ENCODE peak calls at places on chromosomes 1 and 21, in six cellular contexts. One of them, this sample, is unnamed.

GRCh38 chr1:209815495-209815894 is 9.6 kb upstream of the IRF6 start:
- ATAC-seq in IMR-90: no peak
- ATAC-seq in effector memory CD8-positive, alpha-beta T cell: no peak
- ATAC-seq in activated CD8-positive, alpha-beta T cell treated with anti-CD3 and anti-CD28 coated beads for 36 hours: no peak
- ATAC-seq in CD4-positive, CD25-positive, alpha-beta regulatory T cell: no peak
- ATAC-seq in T-helper 17 cell: peak
- ATAC-seq in this sample: no peak

GRCh38 chr21:44384968-44385367 is 31.5 kb downstream of the TRPM2 start:
- ATAC-seq in effector memory CD8-positive, alpha-beta T cell: no peak
- ATAC-seq in activated CD8-positive, alpha-beta T cell treated with anti-CD3 and anti-CD28 coated beads for 36 hours: no peak
- ATAC-seq in IMR-90: no peak
- ATAC-seq in CD4-positive, CD25-positive, alpha-beta regulatory T cell: no peak
- ATAC-seq in T-helper 17 cell: no peak
- ATAC-seq in this sample: no peak

GRCh38 chr1:59141267-59141863 is 155.5 kb upstream of the FGGY start:
- ATAC-seq in activated CD8-positive, alpha-beta T cell treated with anti-CD3 and anti-CD28 coated beads for 36 hours: no peak
- ATAC-seq in T-helper 17 cell: no peak
- ATAC-seq in CD4-positive, CD25-positive, alpha-beta regulatory T cell: no peak
- ATAC-seq in IMR-90: no peak
- ATAC-seq in effector memory CD8-positive, alpha-beta T cell: no peak
- ATAC-seq in this sample: no peak

GRCh38 chr1:187909382-187909781 is 1080.6 kb downstream of the PLA2G4A start:
- ATAC-seq in T-helper 17 cell: no peak
- ATAC-seq in activated CD8-positive, alpha-beta T cell treated with anti-CD3 and anti-CD28 coated beads for 36 hours: no peak
- ATAC-seq in CD4-positive, CD25-positive, alpha-beta regulatory T cell: no peak
- ATAC-seq in IMR-90: no peak
- ATAC-seq in effector memory CD8-positive, alpha-beta T cell: no peak
- ATAC-seq in this sample: no peak

GRCh38 chr1:39332828-39333227 is 128.3 kb downstream of the MACF1 start:
- ATAC-seq in CD4-positive, CD25-positive, alpha-beta regulatory T cell: no peak
- ATAC-seq in activated CD8-positive, alpha-beta T cell treated with anti-CD3 and anti-CD28 coated beads for 36 hours: no peak
- ATAC-seq in effector memory CD8-positive, alpha-beta T cell: peak
- ATAC-seq in T-helper 17 cell: no peak
- ATAC-seq in IMR-90: no peak
- ATAC-seq in this sample: no peak

GRCh38 chr1:14875781-14876564 is 277.5 kb downstream of the KAZN start:
- ATAC-seq in effector memory CD8-positive, alpha-beta T cell: no peak
- ATAC-seq in T-helper 17 cell: no peak
- ATAC-seq in IMR-90: no peak
- ATAC-seq in CD4-positive, CD25-positive, alpha-beta regulatory T cell: no peak
- ATAC-seq in activated CD8-positive, alpha-beta T cell treated with anti-CD3 and anti-CD28 coated beads for 36 hours: no peak
- ATAC-seq in this sample: no peak

GRCh38 chr1:226322986-226323385 is 14.0 kb upstream of the LIN9 start:
- ATAC-seq in CD4-positive, CD25-positive, alpha-beta regulatory T cell: no peak
- ATAC-seq in T-helper 17 cell: no peak
- ATAC-seq in activated CD8-positive, alpha-beta T cell treated with anti-CD3 and anti-CD28 coated beads for 36 hours: no peak
- ATAC-seq in IMR-90: no peak
- ATAC-seq in effector memory CD8-positive, alpha-beta T cell: no peak
- ATAC-seq in this sample: no peak

GRCh38 chr1:19149736-19150135 is 60.3 kb downstream of the UBR4 start:
- ATAC-seq in CD4-positive, CD25-positive, alpha-beta regulatory T cell: no peak
- ATAC-seq in T-helper 17 cell: no peak
- ATAC-seq in effector memory CD8-positive, alpha-beta T cell: no peak
- ATAC-seq in IMR-90: no peak
- ATAC-seq in activated CD8-positive, alpha-beta T cell treated with anti-CD3 and anti-CD28 coated beads for 36 hours: no peak
- ATAC-seq in this sample: no peak

GRCh38 chr1:63730211-63730610 is 43.6 kb upstream of the ROR1 start:
- ATAC-seq in effector memory CD8-positive, alpha-beta T cell: no peak
- ATAC-seq in T-helper 17 cell: no peak
- ATAC-seq in activated CD8-positive, alpha-beta T cell treated with anti-CD3 and anti-CD28 coated beads for 36 hours: no peak
- ATAC-seq in CD4-positive, CD25-positive, alpha-beta regulatory T cell: no peak
- ATAC-seq in IMR-90: no peak
- ATAC-seq in this sample: peak

GRCh38 chr1:46072975-46073374 is 59.5 kb downstream of the PIK3R3 start:
- ATAC-seq in T-helper 17 cell: no peak
- ATAC-seq in CD4-positive, CD25-positive, alpha-beta regulatory T cell: no peak
- ATAC-seq in IMR-90: no peak
- ATAC-seq in activated CD8-positive, alpha-beta T cell treated with anti-CD3 and anti-CD28 coated beads for 36 hours: no peak
- ATAC-seq in effector memory CD8-positive, alpha-beta T cell: no peak
- ATAC-seq in this sample: no peak

GRCh38 chr21:38261851-38262250 is 5.1 kb downstream of the KCNJ15 start:
- ATAC-seq in IMR-90: no peak
- ATAC-seq in T-helper 17 cell: no peak
- ATAC-seq in effector memory CD8-positive, alpha-beta T cell: no peak
- ATAC-seq in CD4-positive, CD25-positive, alpha-beta regulatory T cell: no peak
- ATAC-seq in activated CD8-positive, alpha-beta T cell treated with anti-CD3 and anti-CD28 coated beads for 36 hours: no peak
- ATAC-seq in this sample: no peak

GRCh38 chr1:36251794-36252481 is 27.7 kb downstream of the THRAP3 start:
- ATAC-seq in activated CD8-positive, alpha-beta T cell treated with anti-CD3 and anti-CD28 coated beads for 36 hours: no peak
- ATAC-seq in T-helper 17 cell: no peak
- ATAC-seq in effector memory CD8-positive, alpha-beta T cell: no peak
- ATAC-seq in CD4-positive, CD25-positive, alpha-beta regulatory T cell: no peak
- ATAC-seq in IMR-90: peak
- ATAC-seq in this sample: no peak

GRCh38 chr21:34128124-34128523 is 54.7 kb downstream of the MRPS6 start:
- ATAC-seq in CD4-positive, CD25-positive, alpha-beta regulatory T cell: no peak
- ATAC-seq in effector memory CD8-positive, alpha-beta T cell: no peak
- ATAC-seq in T-helper 17 cell: no peak
- ATAC-seq in IMR-90: no peak
- ATAC-seq in activated CD8-positive, alpha-beta T cell treated with anti-CD3 and anti-CD28 coated beads for 36 hours: no peak
- ATAC-seq in this sample: no peak

GRCh38 chr1:194068444-194069167 is 882.2 kb upstream of the B3GALT2 start:
- ATAC-seq in IMR-90: no peak
- ATAC-seq in CD4-positive, CD25-positive, alpha-beta regulatory T cell: no peak
- ATAC-seq in T-helper 17 cell: no peak
- ATAC-seq in effector memory CD8-positive, alpha-beta T cell: no peak
- ATAC-seq in activated CD8-positive, alpha-beta T cell treated with anti-CD3 and anti-CD28 coated beads for 36 hours: no peak
- ATAC-seq in this sample: no peak

GRCh38 chr1:198701250-198701649 is 62.4 kb downstream of the PTPRC start:
- ATAC-seq in CD4-positive, CD25-positive, alpha-beta regulatory T cell: no peak
- ATAC-seq in effector memory CD8-positive, alpha-beta T cell: no peak
- ATAC-seq in IMR-90: peak
- ATAC-seq in activated CD8-positive, alpha-beta T cell treated with anti-CD3 and anti-CD28 coated beads for 36 hours: peak
- ATAC-seq in T-helper 17 cell: no peak
- ATAC-seq in this sample: peak

GRCh38 chr1:147641291-147641690 is 29.0 kb downstream of the ACP6 start:
- ATAC-seq in activated CD8-positive, alpha-beta T cell treated with anti-CD3 and anti-CD28 coated beads for 36 hours: no peak
- ATAC-seq in CD4-positive, CD25-positive, alpha-beta regulatory T cell: no peak
- ATAC-seq in IMR-90: no peak
- ATAC-seq in effector memory CD8-positive, alpha-beta T cell: no peak
- ATAC-seq in T-helper 17 cell: no peak
- ATAC-seq in this sample: no peak

GRCh38 chr1:206672844-206673758 is 11.6 kb upstream of the MAPKAPK2 start:
- ATAC-seq in IMR-90: no peak
- ATAC-seq in CD4-positive, CD25-positive, alpha-beta regulatory T cell: no peak
- ATAC-seq in T-helper 17 cell: no peak
- ATAC-seq in effector memory CD8-positive, alpha-beta T cell: no peak
- ATAC-seq in activated CD8-positive, alpha-beta T cell treated with anti-CD3 and anti-CD28 coated beads for 36 hours: no peak
- ATAC-seq in this sample: no peak

GRCh38 chr1:115402753-115403184 is 64.7 kb upstream of the NGF start:
- ATAC-seq in activated CD8-positive, alpha-beta T cell treated with anti-CD3 and anti-CD28 coated beads for 36 hours: no peak
- ATAC-seq in effector memory CD8-positive, alpha-beta T cell: no peak
- ATAC-seq in T-helper 17 cell: no peak
- ATAC-seq in CD4-positive, CD25-positive, alpha-beta regulatory T cell: no peak
- ATAC-seq in IMR-90: no peak
- ATAC-seq in this sample: no peak

GRCh38 chr1:9426291-9426711 is 113.0 kb upstream of the SLC25A33 start:
- ATAC-seq in effector memory CD8-positive, alpha-beta T cell: peak
- ATAC-seq in activated CD8-positive, alpha-beta T cell treated with anti-CD3 and anti-CD28 coated beads for 36 hours: peak
- ATAC-seq in CD4-positive, CD25-positive, alpha-beta regulatory T cell: peak
- ATAC-seq in T-helper 17 cell: peak
- ATAC-seq in IMR-90: no peak
- ATAC-seq in this sample: no peak

GRCh38 chr1:17012775-17013501 is 1.2 kb upstream of the ATP13A2 start:
- ATAC-seq in CD4-positive, CD25-positive, alpha-beta regulatory T cell: no peak
- ATAC-seq in activated CD8-positive, alpha-beta T cell treated with anti-CD3 and anti-CD28 coated beads for 36 hours: no peak
- ATAC-seq in T-helper 17 cell: no peak
- ATAC-seq in IMR-90: no peak
- ATAC-seq in effector memory CD8-positive, alpha-beta T cell: no peak
- ATAC-seq in this sample: no peak

GRCh38 chr1:230857077-230857476 is 11.2 kb downstream of the C1orf198 start:
- ATAC-seq in activated CD8-positive, alpha-beta T cell treated with anti-CD3 and anti-CD28 coated beads for 36 hours: no peak
- ATAC-seq in IMR-90: peak
- ATAC-seq in CD4-positive, CD25-positive, alpha-beta regulatory T cell: no peak
- ATAC-seq in T-helper 17 cell: no peak
- ATAC-seq in effector memory CD8-positive, alpha-beta T cell: no peak
- ATAC-seq in this sample: no peak

GRCh38 chr1:225845633-225846259 is 35.8 kb downstream of the EPHX1 start:
- ATAC-seq in T-helper 17 cell: peak
- ATAC-seq in effector memory CD8-positive, alpha-beta T cell: no peak
- ATAC-seq in IMR-90: peak
- ATAC-seq in activated CD8-positive, alpha-beta T cell treated with anti-CD3 and anti-CD28 coated beads for 36 hours: no peak
- ATAC-seq in CD4-positive, CD25-positive, alpha-beta regulatory T cell: no peak
- ATAC-seq in this sample: peak

GRCh38 chr1:161681879-161682278 is 18.9 kb downstream of the FCGR2B start:
- ATAC-seq in IMR-90: no peak
- ATAC-seq in T-helper 17 cell: no peak
- ATAC-seq in effector memory CD8-positive, alpha-beta T cell: no peak
- ATAC-seq in CD4-positive, CD25-positive, alpha-beta regulatory T cell: no peak
- ATAC-seq in activated CD8-positive, alpha-beta T cell treated with anti-CD3 and anti-CD28 coated beads for 36 hours: no peak
- ATAC-seq in this sample: no peak

GRCh38 chr1:46448109-46448911 is 41.3 kb upstream of the DMBX1 start:
- ATAC-seq in activated CD8-positive, alpha-beta T cell treated with anti-CD3 and anti-CD28 coated beads for 36 hours: no peak
- ATAC-seq in IMR-90: peak
- ATAC-seq in effector memory CD8-positive, alpha-beta T cell: no peak
- ATAC-seq in T-helper 17 cell: no peak
- ATAC-seq in CD4-positive, CD25-positive, alpha-beta regulatory T cell: no peak
- ATAC-seq in this sample: no peak

GRCh38 chr1:67124455-67124854 is 10.3 kb downstream of the C1orf141 start:
- ATAC-seq in T-helper 17 cell: no peak
- ATAC-seq in IMR-90: no peak
- ATAC-seq in effector memory CD8-positive, alpha-beta T cell: no peak
- ATAC-seq in activated CD8-positive, alpha-beta T cell treated with anti-CD3 and anti-CD28 coated beads for 36 hours: no peak
- ATAC-seq in CD4-positive, CD25-positive, alpha-beta regulatory T cell: no peak
- ATAC-seq in this sample: no peak

GRCh38 chr1:222195857-222196256 is 352.0 kb downstream of the HHIPL2 start:
- ATAC-seq in IMR-90: no peak
- ATAC-seq in CD4-positive, CD25-positive, alpha-beta regulatory T cell: no peak
- ATAC-seq in activated CD8-positive, alpha-beta T cell treated with anti-CD3 and anti-CD28 coated beads for 36 hours: no peak
- ATAC-seq in effector memory CD8-positive, alpha-beta T cell: no peak
- ATAC-seq in T-helper 17 cell: no peak
- ATAC-seq in this sample: no peak

GRCh38 chr1:98278055-98278454 is 357.2 kb upstream of the DPYD start:
- ATAC-seq in T-helper 17 cell: no peak
- ATAC-seq in IMR-90: no peak
- ATAC-seq in activated CD8-positive, alpha-beta T cell treated with anti-CD3 and anti-CD28 coated beads for 36 hours: no peak
- ATAC-seq in effector memory CD8-positive, alpha-beta T cell: no peak
- ATAC-seq in CD4-positive, CD25-positive, alpha-beta regulatory T cell: no peak
- ATAC-seq in this sample: no peak

GRCh38 chr1:184044603-184045376 is 6.7 kb upstream of the TSEN15 start:
- ATAC-seq in IMR-90: no peak
- ATAC-seq in T-helper 17 cell: no peak
- ATAC-seq in effector memory CD8-positive, alpha-beta T cell: no peak
- ATAC-seq in CD4-positive, CD25-positive, alpha-beta regulatory T cell: no peak
- ATAC-seq in activated CD8-positive, alpha-beta T cell treated with anti-CD3 and anti-CD28 coated beads for 36 hours: no peak
- ATAC-seq in this sample: peak

GRCh38 chr1:93818570-93818959 is 60.4 kb downstream of the DNTTIP2 start:
- ATAC-seq in effector memory CD8-positive, alpha-beta T cell: no peak
- ATAC-seq in IMR-90: no peak
- ATAC-seq in activated CD8-positive, alpha-beta T cell treated with anti-CD3 and anti-CD28 coated beads for 36 hours: peak
- ATAC-seq in T-helper 17 cell: no peak
- ATAC-seq in CD4-positive, CD25-positive, alpha-beta regulatory T cell: no peak
- ATAC-seq in this sample: no peak

GRCh38 chr1:94000531-94001282 is 91.5 kb upstream of the GCLM start:
- ATAC-seq in IMR-90: no peak
- ATAC-seq in activated CD8-positive, alpha-beta T cell treated with anti-CD3 and anti-CD28 coated beads for 36 hours: no peak
- ATAC-seq in effector memory CD8-positive, alpha-beta T cell: no peak
- ATAC-seq in T-helper 17 cell: no peak
- ATAC-seq in CD4-positive, CD25-positive, alpha-beta regulatory T cell: no peak
- ATAC-seq in this sample: no peak

This sample was measured in SK-N-SH treated with all-trans-retinoic acid at 6 μM for 48 hours.